ENCODE peak calls at places on chromosomes 2 and 18, in ten cellular contexts. U is glutamatergic neuron; S is neural progenitor cell; F is AML-193; Z is stimulated activated naive CD4-positive, alpha-beta T cell treated with Interleukin-2 at 50 U/mL for 16 hours; I is activated naive CD8-positive, alpha-beta T cell treated with anti-CD3 and anti-CD28 coated beads for 36 hours; Y is EL; K is HT-29; D is T-helper 2 cell; B is astrocyte. C is an unnamed sample.

GRCh38 chr2:63735931-63736820 is 105.5 kb upstream of the UGP2 start:
- DNase-seq in U (no peak), S (no peak), F (no peak), Z (no peak), I (no peak), Y (peak), K (no peak), D (no peak), B (peak), C (peak)

GRCh38 chr18:48909721-48910120 is 41.0 kb downstream of the SMAD7 start:
- DNase-seq in U (no peak), S (no peak), F (no peak), Z (no peak), I (no peak), Y (no peak), K (no peak), D (no peak), B (no peak), C (no peak)

GRCh38 chr2:8803658-8804379 is 33.6 kb downstream of the KIDINS220 start:
- DNase-seq in U (no peak), S (no peak), F (no peak), Z (peak), I (peak), Y (peak), K (peak), D (no peak), B (peak), C (peak)

GRCh38 chr2:113057127-113057526 is 1.9 kb upstream of the IL36RN start:
- DNase-seq in U (no peak), S (no peak), F (no peak), Z (no peak), I (no peak), Y (no peak), K (peak), D (no peak), B (no peak), C (no peak)

GRCh38 chr18:8348051-8348450 is 261.2 kb upstream of the RAB12 start:
- DNase-seq in U (peak), S (no peak), F (no peak), Z (no peak), I (no peak), Y (no peak), K (no peak), D (no peak), B (no peak), C (no peak)

GRCh38 chr2:148816176-148816575 is 58.9 kb upstream of the KIF5C start:
- DNase-seq in U (no peak), S (no peak), F (no peak), Z (no peak), I (no peak), Y (no peak), K (no peak), D (no peak), B (no peak), C (no peak)

GRCh38 chr2:70560452-70560851 is 6.8 kb upstream of the TGFA start:
- DNase-seq in U (no peak), S (no peak), F (no peak), Z (no peak), I (no peak), Y (no peak), K (no peak), D (no peak), B (no peak), C (no peak)

GRCh38 chr2:237269121-237269875 is 144.7 kb downstream of the COL6A3 start:
- DNase-seq in U (no peak), S (no peak), F (no peak), Z (no peak), I (no peak), Y (no peak), K (no peak), D (no peak), B (no peak), C (no peak)

GRCh38 chr18:29737190-29737589 is 1305.4 kb downstream of the DSC3 start:
- DNase-seq in U (no peak), S (no peak), F (no peak), Z (no peak), I (no peak), Y (no peak), K (no peak), D (no peak), B (no peak), C (no peak)

GRCh38 chr2:226671177-226671676 is 128.4 kb downstream of the IRS1 start:
- DNase-seq in U (no peak), S (peak), F (no peak), Z (no peak), I (no peak), Y (no peak), K (peak), D (no peak), B (no peak), C (no peak)

GRCh38 chr18:48106976-48107781 is 176.7 kb upstream of the SMAD2 start:
- DNase-seq in U (no peak), S (no peak), F (no peak), Z (no peak), I (no peak), Y (no peak), K (no peak), D (no peak), B (no peak), C (no peak)

GRCh38 chr2:112255875-112256274 is 1.0 kb upstream of the ZC3H8 start:
- DNase-seq in U (no peak), S (no peak), F (peak), Z (no peak), I (no peak), Y (no peak), K (no peak), D (no peak), B (no peak), C (no peak)

GRCh38 chr2:80126596-80127189 is 177.9 kb downstream of the LRRTM1 start:
- DNase-seq in U (no peak), S (no peak), F (no peak), Z (no peak), I (no peak), Y (peak), K (peak), D (no peak), B (peak), C (peak)

GRCh38 chr2:120293123-120293990 is 40.7 kb downstream of the RALB start:
- DNase-seq in U (no peak), S (no peak), F (no peak), Z (no peak), I (no peak), Y (no peak), K (no peak), D (no peak), B (peak), C (no peak)

GRCh38 chr2:232838406-232838874 is 31.6 kb upstream of the SNORC start:
- DNase-seq in U (no peak), S (no peak), F (peak), Z (peak), I (peak), Y (peak), K (peak), D (peak), B (peak), C (peak)

GRCh38 chr2:168348076-168348475 is 100.7 kb upstream of the STK39 start:
- DNase-seq in U (peak), S (peak), F (peak), Z (no peak), I (no peak), Y (peak), K (peak), D (no peak), B (peak), C (peak)

GRCh38 chr2:206176886-206177285 is 17.2 kb downstream of the EEF1B2 start:
- DNase-seq in U (no peak), S (no peak), F (no peak), Z (no peak), I (no peak), Y (no peak), K (no peak), D (no peak), B (no peak), C (no peak)

GRCh38 chr18:48841381-48842258 is 109.1 kb downstream of the SMAD7 start:
- DNase-seq in U (peak), S (no peak), F (peak), Z (no peak), I (no peak), Y (peak), K (peak), D (no peak), B (no peak), C (peak)

C was measured in ELR.